ENCODE peak calls at places on chromosomes 7 and 10, in six cellular contexts. X is bronchial epithelial cell, V is colonic mucosa, D is brain microvascular endothelial cell, Z is ovary, J is A549. C is an unnamed sample.
A peak's percentile ranks its signal among the peaks of the same experiment; 100 is the strongest.

GRCh38 chr10:125689955-125690569 is 7.1 kb upstream of the TEX36 start:
- DNase-seq in X (no peak), V (no peak), D (no peak), Z (no peak), J (no peak), C (no peak)

GRCh38 chr7:74311305-74311744 is 22.1 kb downstream of the CLIP2 start:
- DNase-seq in X (peak; percentile 84), V (peak; percentile 45), D (no peak), Z (no peak), J (no peak), C (no peak)

GRCh38 chr7:80826520-80827237 is 92.2 kb downstream of the SEMA3C start:
- DNase-seq in X (peak; percentile 31), V (no peak), D (peak; percentile 41), Z (no peak), J (peak; percentile 27), C (no peak)

GRCh38 chr7:2641406-2642393 is 9.9 kb downstream of the TTYH3 start:
- DNase-seq in X (peak; percentile 53), V (peak; percentile 64), D (peak; percentile 89), Z (peak; percentile 88), J (no peak), C (peak; percentile 67)

GRCh38 chr7:88919484-88920131 is 124.1 kb upstream of the TEX47 start:
- DNase-seq in X (no peak), V (no peak), D (no peak), Z (no peak), J (no peak), C (no peak)

GRCh38 chr10:133326745-133327650 is 9.7 kb downstream of the CALY start:
- DNase-seq in X (no peak), V (no peak), D (no peak), Z (no peak), J (peak; percentile 41), C (no peak)

GRCh38 chr10:98919899-98920298 is 315.8 kb downstream of the HPSE2 start:
- DNase-seq in X (no peak), V (no peak), D (no peak), Z (no peak), J (no peak), C (no peak)

GRCh38 chr7:50367098-50367497 is 62.6 kb downstream of the IKZF1 start:
- DNase-seq in X (no peak), V (no peak), D (no peak), Z (no peak), J (no peak), C (no peak)

GRCh38 chr10:5615263-5615820 is 51.1 kb downstream of the ASB13 start:
- DNase-seq in X (peak; percentile 61), V (no peak), D (peak; percentile 48), Z (no peak), J (peak; percentile 69), C (no peak)

GRCh38 chr7:70795948-70796347 is 336.0 kb upstream of the GALNT17 start:
- DNase-seq in X (no peak), V (no peak), D (no peak), Z (no peak), J (no peak), C (no peak)

GRCh38 chr10:96719205-96719604 is 1.1 kb downstream of the PIK3AP1 start:
- DNase-seq in X (no peak), V (no peak), D (no peak), Z (no peak), J (no peak), C (no peak)
- TF ChIP-seq CTCF in X (no peak), V (no peak), D (no peak), Z (no peak), J (no peak), C (no peak)

GRCh38 chr7:120944826-120945562 is 5.6 kb upstream of the ING3 start:
- DNase-seq in X (peak; percentile 21), V (no peak), D (no peak), Z (no peak), J (no peak), C (no peak)

GRCh38 chr7:120939345-120939744 is 11.2 kb upstream of the ING3 start:
- DNase-seq in X (no peak), V (no peak), D (no peak), Z (no peak), J (no peak), C (no peak)

GRCh38 chr7:120941856-120942255 is 8.7 kb upstream of the ING3 start:
- DNase-seq in X (no peak), V (no peak), D (no peak), Z (no peak), J (no peak), C (no peak)

GRCh38 chr7:120942861-120943260 is 7.7 kb upstream of the ING3 start:
- DNase-seq in X (no peak), V (no peak), D (no peak), Z (no peak), J (no peak), C (no peak)

GRCh38 chr7:120941064-120941463 is 9.5 kb upstream of the ING3 start:
- DNase-seq in X (peak; percentile 35), V (no peak), D (no peak), Z (no peak), J (no peak), C (no peak)
- TF ChIP-seq CTCF in X (no peak), V (no peak), D (no peak), Z (no peak), J (peak; percentile 41), C (no peak)

GRCh38 chr7:66631471-66631870 is 2.8 kb downstream of the KCTD7 start:
- DNase-seq in X (no peak), V (no peak), D (no peak), Z (no peak), J (no peak), C (no peak)
- TF ChIP-seq CTCF in X (no peak), V (no peak), D (no peak), Z (no peak), J (no peak), C (no peak)

GRCh38 chr7:34281260-34281659 is 375.9 kb downstream of the BMPER start:
- DNase-seq in X (peak; percentile 20), V (no peak), D (no peak), Z (no peak), J (peak; percentile 32), C (no peak)
- TF ChIP-seq CTCF in X (peak; percentile 27), V (no peak), D (peak; percentile 15), Z (no peak), J (no peak), C (no peak)

GRCh38 chr7:953547-954327 is 743 bp downstream of the ADAP1 start:
- DNase-seq in X (peak; percentile 19), V (peak; percentile 85), D (no peak), Z (no peak), J (peak; percentile 64), C (peak; percentile 58)

GRCh38 chr7:956031-956430 is 1.6 kb upstream of the ADAP1 start:
- DNase-seq in X (no peak), V (no peak), D (no peak), Z (no peak), J (no peak), C (no peak)

GRCh38 chr7:952548-953441 is 1.7 kb downstream of the ADAP1 start:
- DNase-seq in X (no peak), V (no peak), D (no peak), Z (no peak), J (no peak), C (no peak)

GRCh38 chr7:951881-952547 is 2.5 kb downstream of the ADAP1 start:
- DNase-seq in X (no peak), V (no peak), D (no peak), Z (no peak), J (no peak), C (no peak)

DNA sequence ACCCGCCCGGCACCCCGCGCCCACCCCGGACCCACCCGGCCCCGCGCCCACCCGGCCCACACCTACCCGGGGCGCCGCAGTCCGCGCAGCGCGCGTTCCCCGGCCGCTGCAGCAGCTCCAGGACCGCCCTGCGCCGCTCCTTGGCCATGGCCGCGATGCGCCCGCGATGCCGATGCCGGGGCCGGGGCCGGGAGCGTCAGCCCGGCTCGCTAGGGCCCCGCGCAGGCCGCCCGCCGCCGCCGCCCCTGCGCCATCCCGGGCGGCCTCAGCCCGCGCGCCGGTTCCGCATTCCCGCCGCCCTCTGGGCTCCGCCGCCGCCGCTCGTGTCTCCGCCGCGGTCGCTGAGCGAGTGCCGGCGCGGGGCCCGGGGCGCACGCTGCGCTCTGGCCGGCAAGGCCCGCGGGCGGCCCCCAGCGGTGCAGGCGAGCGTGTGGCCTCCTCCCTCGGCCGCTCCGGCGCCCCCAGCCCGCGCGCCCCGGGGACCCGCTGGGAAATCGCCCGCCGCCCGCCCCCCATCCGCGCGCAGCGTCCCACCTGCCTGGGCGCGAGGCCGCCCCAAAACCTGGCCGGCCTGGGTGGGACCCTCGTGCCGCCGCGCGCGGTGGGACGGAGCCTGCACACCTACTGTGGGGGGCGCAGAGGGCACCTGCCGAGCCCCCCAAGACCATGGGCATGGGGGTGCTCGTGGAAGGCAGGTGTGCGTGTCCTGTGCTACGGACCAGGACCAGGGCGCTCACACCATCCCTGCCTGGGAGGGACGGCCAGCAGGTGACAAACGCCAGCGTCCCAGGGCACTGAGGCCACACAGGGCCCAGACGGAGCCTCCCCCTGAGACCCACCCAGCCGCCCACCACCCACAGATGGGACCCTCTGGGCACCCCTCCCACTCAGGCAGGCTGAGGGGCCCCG is at the start of gene ADAP1:
- DNase-seq in X (peak; percentile 25), V (peak; percentile 51), D (no peak), Z (no peak), J (peak; percentile 54), C (peak; percentile 76)
- TF ChIP-seq CTCF in X (peak; percentile 46), V (no peak), D (peak; percentile 22), Z (peak; percentile 12), J (peak; percentile 60), C (no peak)

GRCh38 chr7:45984386-45985295 is 63.6 kb upstream of the IGFBP3 start:
- DNase-seq in X (no peak), V (no peak), D (no peak), Z (no peak), J (peak; percentile 44), C (no peak)
- TF ChIP-seq CTCF in X (peak; percentile 26), V (no peak), D (peak; percentile 11), Z (no peak), J (no peak), C (no peak)

GRCh38 chr10:24884793-24885192 is 67.6 kb downstream of the PRTFDC1 start:
- DNase-seq in X (peak; percentile 43), V (no peak), D (no peak), Z (no peak), J (no peak), C (no peak)
- TF ChIP-seq CTCF in X (no peak), V (no peak), D (no peak), Z (no peak), J (no peak), C (no peak)